ENCODE peak calls at places on chromosomes 5 and 9, in eight cellular contexts. A is activated CD4-positive, alpha-beta memory T cell treated with anti-CD3 and anti-CD28 coated beads for 36 hours; K is COR-L47; H is mucosa of descending colon; W is fibroblast of mammary gland; R is NCI-H524; J is stimulated activated CD4-positive, alpha-beta T cell treated with anti-CD3 and anti-CD28 coated beads, Interleukin-4, amount 100 ng/mL, for 24 hours; G is iris pigment epithelial cell. I is an unnamed sample.

GRCh38 chr5:137856916-137857862 is 10.5 kb upstream of the MYOT start:
- DNase-seq in A (no peak), K (no peak), H (no peak), W (no peak), R (no peak), J (no peak), G (no peak), I (no peak)

GRCh38 chr5:136275601-136276000 is 82.6 kb upstream of the SMIM32 start:
- DNase-seq in A (no peak), K (no peak), H (no peak), W (no peak), R (no peak), J (no peak), G (no peak), I (no peak)

GRCh38 chr5:169251685-169252084 is 49.3 kb downstream of the SLIT3 start:
- DNase-seq in A (no peak), K (no peak), H (no peak), W (no peak), R (peak; percentile 15), J (no peak), G (no peak), I (no peak)

GRCh38 chr5:154179846-154180710 is 10.5 kb upstream of the GALNT10 start:
- DNase-seq in A (peak; percentile 37), K (peak; percentile 51), H (no peak), W (peak; percentile 69), R (peak; percentile 73), J (peak; percentile 46), G (peak; percentile 72), I (no peak)

GRCh38 chr5:58133631-58134296 is 326.1 kb downstream of the PLK2 start:
- DNase-seq in A (no peak), K (no peak), H (no peak), W (peak; percentile 85), R (peak; percentile 4), J (no peak), G (peak; percentile 83), I (peak; percentile 31)

GRCh38 chr9:34505370-34506120 is 17.2 kb downstream of the ENHO start:
- DNase-seq in A (no peak), K (no peak), H (no peak), W (peak; percentile 9), R (peak; percentile 95), J (no peak), G (no peak), I (no peak)

GRCh38 chr9:19998153-19998552 is 209.3 kb upstream of the SLC24A2 start:
- DNase-seq in A (peak; percentile 39), K (no peak), H (no peak), W (peak; percentile 54), R (no peak), J (peak; percentile 18), G (peak; percentile 45), I (no peak)

GRCh38 chr5:67620386-67621039 is 423.9 kb upstream of the CD180 start:
- DNase-seq in A (no peak), K (no peak), H (no peak), W (no peak), R (no peak), J (no peak), G (no peak), I (no peak)

GRCh38 chr5:125485003-125485641 is 738.7 kb upstream of the ZNF608 start:
- DNase-seq in A (no peak), K (peak; percentile 64), H (no peak), W (peak; percentile 100), R (peak; percentile 32), J (no peak), G (peak; percentile 94), I (peak; percentile 100)

GRCh38 chr9:18595597-18595996 is 121.6 kb downstream of the ADAMTSL1 start:
- DNase-seq in A (no peak), K (no peak), H (no peak), W (peak; percentile 10), R (no peak), J (no peak), G (no peak), I (no peak)

GRCh38 chr5:82285206-82285605 is 7.1 kb upstream of the RPS23 start:
- DNase-seq in A (no peak), K (no peak), H (no peak), W (no peak), R (no peak), J (no peak), G (no peak), I (no peak)

GRCh38 chr5:120778491-120779293 is 314.6 kb downstream of the PRR16 start:
- DNase-seq in A (no peak), K (no peak), H (no peak), W (peak; percentile 11), R (no peak), J (no peak), G (peak; percentile 84), I (peak; percentile 55)

GRCh38 chr5:178526796-178527457 is 63.3 kb downstream of the COL23A1 start:
- DNase-seq in A (no peak), K (no peak), H (no peak), W (no peak), R (no peak), J (no peak), G (no peak), I (no peak)

GRCh38 chr5:142097681-142098080 is 10.9 kb upstream of the NDFIP1 start:
- DNase-seq in A (peak; percentile 32), K (no peak), H (no peak), W (no peak), R (no peak), J (peak; percentile 31), G (peak; percentile 11), I (no peak)

GRCh38 chr5:109318455-109319108 is 91.2 kb downstream of the PJA2 start:
- DNase-seq in A (no peak), K (no peak), H (no peak), W (no peak), R (no peak), J (no peak), G (peak; percentile 58), I (no peak)

GRCh38 chr9:106025449-106025848 is 331.1 kb downstream of the TMEM38B start:
- DNase-seq in A (no peak), K (no peak), H (no peak), W (no peak), R (no peak), J (no peak), G (no peak), I (no peak)

I was measured in stromal cell of bone marrow.